ENCODE peak calls at places on chromosomes 5 and 9, in nine cellular contexts. Q is prostate gland, R is thoracic aorta, G is dorsolateral prefrontal cortex, Z is tibial nerve, X is tibial artery, F is endodermal cell, C is AG09309, H is brain microvascular endothelial cell. T is an unnamed sample.

GRCh38 chr9:35057271-35057620 is 15.2 kb downstream of the VCP start:
- DNase-seq in R (no peak), Z (no peak), G (no peak), F (no peak), C (no peak), Q (no peak), H (no peak), X (no peak), T (no peak)

GRCh38 chr5:61603211-61603908 is 271.3 kb downstream of the ZSWIM6 start:
- DNase-seq in H (no peak), X (no peak), G (peak), F (peak), R (no peak), Q (peak), C (no peak), Z (no peak), T (peak)

GRCh38 chr5:107486489-107486888 is 184.2 kb downstream of the EFNA5 start:
- DNase-seq in G (no peak), Q (no peak), R (no peak), F (no peak), H (peak), Z (no peak), X (no peak), C (no peak), T (no peak)

GRCh38 chr9:114077162-114077837 is 800 bp downstream of the AMBP start:
- DNase-seq in Z (no peak), F (no peak), X (no peak), R (no peak), G (no peak), Q (no peak), C (no peak), H (no peak), T (no peak)

GRCh38 chr9:34493972-34494535 is 28.7 kb downstream of the ENHO start:
- DNase-seq in R (no peak), C (no peak), G (no peak), Q (no peak), F (peak), H (peak), Z (no peak), X (no peak), T (peak)

GRCh38 chr5:22621084-22621483 is 232.1 kb downstream of the CDH12 start:
- DNase-seq in X (no peak), C (no peak), H (no peak), Z (no peak), F (no peak), Q (no peak), R (no peak), G (no peak), T (no peak)

GRCh38 chr9:100063185-100063584 is 35.6 kb downstream of the ERP44 start:
- DNase-seq in R (no peak), C (no peak), X (no peak), Q (no peak), H (no peak), G (no peak), Z (no peak), F (peak), T (no peak)

GRCh38 chr9:131470581-131470991 is 32.1 kb upstream of the POMT1 start:
- DNase-seq in F (no peak), X (peak), Z (no peak), G (no peak), Q (no peak), H (no peak), R (no peak), C (no peak), T (no peak)

GRCh38 chr5:57117601-57118000 is 56.3 kb upstream of the GPBP1 start:
- DNase-seq in Z (no peak), C (no peak), F (no peak), H (no peak), G (no peak), Q (no peak), R (no peak), X (no peak), T (no peak)

GRCh38 chr5:139105621-139106071 is 92.5 kb downstream of the SIL1 start:
- DNase-seq in H (no peak), R (no peak), X (no peak), F (no peak), Z (no peak), C (no peak), Q (no peak), G (peak), T (no peak)

GRCh38 chr9:18881740-18882139 is 151.3 kb downstream of the SAXO1 start:
- DNase-seq in C (no peak), F (no peak), H (no peak), G (no peak), X (no peak), Q (no peak), Z (no peak), R (no peak), T (no peak)

GRCh38 chr9:77769246-77769645 is 121.1 kb upstream of the GNA14 start:
- DNase-seq in C (no peak), R (no peak), G (no peak), Q (no peak), Z (no peak), F (no peak), X (no peak), H (no peak), T (no peak)

GRCh38 chr9:103837940-103838339 is 256.2 kb upstream of the SMC2 start:
- DNase-seq in R (no peak), H (no peak), Q (no peak), G (no peak), F (peak), Z (no peak), X (no peak), C (no peak), T (no peak)

GRCh38 chr5:114237766-114238165 is 124.1 kb upstream of the KCNN2 start:
- DNase-seq in Q (no peak), F (no peak), R (no peak), H (peak), Z (no peak), G (no peak), C (no peak), X (no peak), T (no peak)

GRCh38 chr5:14757853-14758252 is 93.3 kb downstream of the OTULIN start:
- DNase-seq in C (no peak), H (no peak), X (no peak), Q (no peak), F (no peak), R (no peak), Z (no peak), G (no peak), T (no peak)

GRCh38 chr9:124306098-124306735 is 48.5 kb downstream of the NEK6 start:
- DNase-seq in H (peak), Q (no peak), C (peak), X (no peak), R (no peak), G (no peak), F (no peak), Z (no peak), T (no peak)

GRCh38 chr9:137372693-137373610 is 50.0 kb downstream of the EXD3 start:
- DNase-seq in Z (no peak), Q (no peak), G (peak), X (no peak), F (no peak), H (no peak), C (no peak), R (no peak), T (no peak)

GRCh38 chr5:74767579-74767913 is 497 bp downstream of the NSA2 start:
- DNase-seq in R (no peak), C (no peak), Q (peak), F (peak), X (no peak), Z (no peak), G (no peak), H (peak), T (no peak)

GRCh38 chr5:143182901-143183820 is 220.3 kb downstream of the NR3C1 start:
- DNase-seq in F (no peak), H (no peak), C (no peak), R (no peak), X (peak), G (peak), Z (peak), Q (no peak), T (no peak)

GRCh38 chr5:32173394-32174010 is 617 bp downstream of the GOLPH3 start:
- DNase-seq in R (no peak), Q (peak), G (no peak), H (no peak), F (peak), X (peak), Z (peak), C (no peak), T (peak)

GRCh38 chr9:135563039-135563476 is 1.5 kb downstream of the PAEP start:
- DNase-seq in Z (no peak), R (no peak), F (no peak), Q (no peak), X (no peak), C (no peak), H (no peak), G (no peak), T (no peak)

GRCh38 chr9:124384210-124384609 is 31.0 kb downstream of the PSMB7 start:
- DNase-seq in C (no peak), X (no peak), H (no peak), Z (no peak), G (no peak), R (no peak), Q (no peak), F (no peak), T (no peak)

GRCh38 chr5:32713396-32714381 is 2.6 kb downstream of the NPR3 start:
- DNase-seq in R (no peak), G (no peak), Z (no peak), X (peak), C (no peak), Q (peak), H (no peak), F (peak), T (no peak)

GRCh38 chr5:160504906-160505305 is 83.3 kb downstream of the PTTG1 start:
- DNase-seq in C (no peak), R (no peak), H (no peak), F (no peak), X (no peak), Q (no peak), Z (no peak), G (no peak), T (no peak)

GRCh38 chr9:120617637-120617979 is 37.6 kb upstream of the CDK5RAP2 start:
- DNase-seq in F (no peak), C (no peak), Z (no peak), R (no peak), G (no peak), H (no peak), X (no peak), Q (no peak), T (no peak)

GRCh38 chr9:35661756-35662350 is 3.1 kb downstream of the ARHGEF39 start:
- DNase-seq in C (no peak), Q (no peak), G (no peak), F (no peak), H (no peak), R (no peak), Z (no peak), X (no peak), T (no peak)

GRCh38 chr9:92717201-92718085 is 47.2 kb downstream of the BICD2 start:
- DNase-seq in F (no peak), H (no peak), R (no peak), X (no peak), C (no peak), Z (no peak), G (no peak), Q (no peak), T (no peak)

GRCh38 chr5:134392301-134392700 is 19.4 kb downstream of the CDKN2AIPNL start:
- DNase-seq in G (no peak), Q (no peak), Z (no peak), H (no peak), C (no peak), X (no peak), R (no peak), F (no peak), T (no peak)

GRCh38 chr5:43601454-43602260 is 1.3 kb upstream of the NNT start:
- DNase-seq in G (no peak), Q (no peak), R (no peak), C (no peak), H (peak), X (no peak), Z (no peak), F (no peak), T (no peak)
- H3K4me3 ChIP-seq in G (peak), Q (peak), R (peak), C (peak), H (peak), X (peak), Z (peak), F (peak), T (no peak)

GRCh38 chr9:4073371-4073770 is 226.5 kb downstream of the GLIS3 start:
- DNase-seq in X (no peak), G (no peak), R (no peak), C (no peak), H (no peak), Q (no peak), Z (no peak), F (peak), T (no peak)
- TF ChIP-seq CTCF in X (no peak), G (no peak), R (no peak), C (peak), H (peak), Q (no peak), Z (no peak), F (peak), T (peak)

GRCh38 chr9:21802418-21803000 is at the start of gene MTAP:
- DNase-seq in H (peak), R (peak), Q (peak), C (no peak), Z (peak), X (peak), G (peak), F (peak), T (peak)

GRCh38 chr9:21804791-21805190 is 2.4 kb downstream of the MTAP start:
- DNase-seq in Q (no peak), H (no peak), R (no peak), C (no peak), X (no peak), G (no peak), F (no peak), Z (no peak), T (no peak)

GRCh38 chr9:21806644-21807043 is 4.2 kb downstream of the MTAP start:
- DNase-seq in R (no peak), Q (no peak), G (no peak), Z (no peak), H (no peak), X (no peak), C (no peak), F (no peak), T (no peak)

GRCh38 chr9:21803674-21804048 is 1.2 kb downstream of the MTAP start:
- DNase-seq in X (no peak), Z (no peak), F (no peak), C (no peak), Q (no peak), G (no peak), R (no peak), H (no peak), T (no peak)

GRCh38 chr9:21804336-21804735 is 1.9 kb downstream of the MTAP start:
- DNase-seq in F (no peak), R (no peak), Q (no peak), Z (no peak), X (no peak), H (no peak), G (no peak), C (no peak), T (no peak)
- H3K4me3 ChIP-seq in F (peak), R (no peak), Q (no peak), Z (no peak), X (no peak), H (peak), G (peak), C (no peak), T (no peak)

GRCh38 chr5:11247224-11247623 is 486.2 kb upstream of the DAP start:
- DNase-seq in X (no peak), F (peak), C (no peak), R (no peak), H (no peak), Z (no peak), G (no peak), Q (no peak), T (no peak)

GRCh38 chr5:11248958-11249357 is 487.9 kb upstream of the DAP start:
- DNase-seq in C (no peak), H (no peak), G (no peak), R (no peak), Z (no peak), Q (no peak), X (no peak), F (no peak), T (no peak)

GRCh38 chr5:11258001-11258400 is 497.0 kb upstream of the DAP start:
- DNase-seq in X (no peak), C (no peak), R (no peak), G (no peak), F (no peak), Q (no peak), Z (no peak), H (no peak), T (no peak)

GRCh38 chr5:11251242-11251641 is 490.2 kb upstream of the DAP start:
- DNase-seq in R (no peak), C (no peak), X (no peak), Q (no peak), G (no peak), H (no peak), Z (no peak), F (no peak), T (no peak)

GRCh38 chr5:11252523-11252922 is 491.5 kb upstream of the DAP start:
- DNase-seq in H (no peak), X (no peak), R (no peak), Z (no peak), C (no peak), F (no peak), Q (no peak), G (no peak), T (no peak)
- TF ChIP-seq CTCF in H (no peak), X (no peak), R (no peak), Z (no peak), C (no peak), F (no peak), Q (no peak), G (no peak), T (no peak)

GRCh38 chr9:87338075-87338989 is 159.3 kb upstream of the DAPK1 start:
- DNase-seq in H (no peak), Z (no peak), G (no peak), Q (no peak), X (no peak), R (no peak), F (peak), C (no peak), T (no peak)

GRCh38 chr9:87337335-87338074 is 160.2 kb upstream of the DAPK1 start:
- DNase-seq in R (no peak), C (no peak), Q (no peak), Z (no peak), F (peak), X (no peak), G (no peak), H (peak), T (peak)

GRCh38 chr9:87336407-87336806 is 161.3 kb upstream of the DAPK1 start:
- DNase-seq in C (no peak), G (no peak), Q (no peak), F (peak), R (no peak), X (no peak), Z (no peak), H (no peak), T (peak)

GRCh38 chr9:87334366-87334765 is 163.3 kb upstream of the DAPK1 start:
- DNase-seq in Q (no peak), X (no peak), R (no peak), F (no peak), H (no peak), G (no peak), Z (no peak), C (no peak), T (no peak)

GRCh38 chr9:87336914-87337333 is 160.7 kb upstream of the DAPK1 start:
- DNase-seq in Z (no peak), F (no peak), X (no peak), R (no peak), G (no peak), H (peak), C (peak), Q (peak), T (peak)
- H3K4me3 ChIP-seq in Z (peak), F (peak), X (peak), R (peak), G (peak), H (peak), C (peak), Q (peak), T (no peak)

GRCh38 chr5:103973669-103974068 is 411.1 kb upstream of the NUDT12 start:
- DNase-seq in C (no peak), H (no peak), G (no peak), X (no peak), Q (no peak), R (no peak), F (peak), Z (no peak), T (no peak)
- TF ChIP-seq CTCF in C (no peak), H (peak), G (no peak), X (no peak), Q (no peak), R (no peak), F (peak), Z (no peak), T (no peak)